ENCODE peak calls at places on chromosomes 5 and 9, in six cellular contexts. M is left lung, Z is kidney epithelial cell, I is AG10803, D is heart right ventricle, T is MM.1S. R is an unnamed sample.

GRCh38 chr5:50958852-50959457 is 292.5 kb downstream of the PARP8 start:
- DNase-seq in M (no peak), I (peak), Z (no peak), D (no peak), T (peak), R (peak)

GRCh38 chr5:60844429-60844890 is 391 bp upstream of the ELOVL7 start:
- DNase-seq in D (no peak), M (no peak), I (no peak), T (no peak), Z (no peak), R (peak)

GRCh38 chr9:34321451-34321850 is 7.6 kb downstream of the KIF24 start:
- DNase-seq in T (no peak), I (no peak), D (no peak), M (no peak), Z (no peak), R (no peak)

GRCh38 chr5:1801061-1801953 is at the start of gene NDUFS6:
- DNase-seq in Z (no peak), T (peak), I (peak), D (peak), M (peak), R (peak)

GRCh38 chr5:127898551-127899213 is 184.9 kb upstream of the SLC12A2 start:
- DNase-seq in M (no peak), I (no peak), D (no peak), T (no peak), Z (no peak), R (no peak)

GRCh38 chr5:73450672-73451217 is 2.2 kb upstream of the FOXD1 start:
- DNase-seq in T (no peak), I (no peak), M (no peak), Z (no peak), D (no peak), R (no peak)

GRCh38 chr5:172830876-172831662 is 3.0 kb upstream of the ERGIC1 start:
- DNase-seq in Z (no peak), D (no peak), I (peak), M (no peak), T (no peak), R (no peak)

GRCh38 chr9:105039180-105039799 is 111.3 kb upstream of the ABCA1 start:
- DNase-seq in I (no peak), M (no peak), Z (no peak), D (no peak), T (peak), R (no peak)

GRCh38 chr5:132376694-132377641 is 7.5 kb downstream of the SLC22A5 start:
- DNase-seq in M (no peak), T (no peak), Z (no peak), D (no peak), I (no peak), R (no peak)

GRCh38 chr5:75324791-75325190 is 12.2 kb upstream of the HMGCR start:
- DNase-seq in M (no peak), D (no peak), I (no peak), T (no peak), Z (no peak), R (peak)

GRCh38 chr5:34562791-34563190 is 93.3 kb upstream of the RAI14 start:
- DNase-seq in Z (no peak), D (no peak), I (no peak), T (no peak), M (no peak), R (no peak)

GRCh38 chr9:36499156-36499886 is 73.4 kb upstream of the MELK start:
- DNase-seq in T (no peak), Z (no peak), I (no peak), D (no peak), M (no peak), R (no peak)

GRCh38 chr9:70593241-70593640 is 178.8 kb upstream of the KLF9 start:
- DNase-seq in D (no peak), I (no peak), M (no peak), Z (no peak), T (no peak), R (no peak)

GRCh38 chr5:66415208-66415607 is 181.0 kb upstream of the MAST4 start:
- DNase-seq in M (no peak), I (no peak), Z (no peak), T (no peak), D (no peak), R (no peak)

GRCh38 chr5:151651997-151652645 is 34.6 kb downstream of the SPARC start:
- DNase-seq in D (peak), M (peak), I (peak), Z (no peak), T (peak), R (peak)

GRCh38 chr5:119356384-119357188 is 767 bp downstream of the TNFAIP8 start:
- DNase-seq in M (no peak), I (no peak), D (no peak), Z (no peak), T (no peak), R (no peak)

GRCh38 chr5:52269853-52270252 is 517.9 kb upstream of the ITGA1 start:
- DNase-seq in I (no peak), Z (no peak), M (no peak), T (peak), D (no peak), R (no peak)

GRCh38 chr5:177468329-177469058 is 4.9 kb downstream of the DBN1 start:
- DNase-seq in Z (no peak), D (no peak), I (peak), M (no peak), T (no peak), R (no peak)

GRCh38 chr9:113361304-113362018 is 12.1 kb downstream of the BSPRY start:
- DNase-seq in D (no peak), M (no peak), Z (no peak), T (no peak), I (peak), R (no peak)

GRCh38 chr5:82105457-82105856 is 133.6 kb downstream of the ATG10 start:
- DNase-seq in D (no peak), M (no peak), I (no peak), T (no peak), Z (no peak), R (no peak)

GRCh38 chr9:38054653-38055052 is 14.4 kb downstream of the SHB start:
- DNase-seq in D (no peak), I (no peak), Z (no peak), T (no peak), M (no peak), R (no peak)

GRCh38 chr5:134252671-134253070 is 26.8 kb upstream of the PPP2CA start:
- DNase-seq in T (no peak), Z (peak), I (peak), D (no peak), M (no peak), R (no peak)

GRCh38 chr9:124452326-124452725 is 2.1 kb downstream of the ADGRD2 start:
- DNase-seq in I (no peak), M (peak), D (no peak), Z (no peak), T (no peak), R (peak)

GRCh38 chr5:133163839-133164238 is 112.0 kb downstream of the HSPA4 start:
- DNase-seq in M (no peak), Z (no peak), D (no peak), I (no peak), T (no peak), R (no peak)

GRCh38 chr5:178130576-178131445 is at the start of gene RMND5B:
- DNase-seq in D (peak), I (peak), T (peak), Z (no peak), M (peak), R (peak)

GRCh38 chr9:99505915-99506314 is 283.8 kb downstream of the SEC61B start:
- DNase-seq in M (no peak), Z (no peak), D (no peak), I (no peak), T (no peak), R (no peak)

DNA sequence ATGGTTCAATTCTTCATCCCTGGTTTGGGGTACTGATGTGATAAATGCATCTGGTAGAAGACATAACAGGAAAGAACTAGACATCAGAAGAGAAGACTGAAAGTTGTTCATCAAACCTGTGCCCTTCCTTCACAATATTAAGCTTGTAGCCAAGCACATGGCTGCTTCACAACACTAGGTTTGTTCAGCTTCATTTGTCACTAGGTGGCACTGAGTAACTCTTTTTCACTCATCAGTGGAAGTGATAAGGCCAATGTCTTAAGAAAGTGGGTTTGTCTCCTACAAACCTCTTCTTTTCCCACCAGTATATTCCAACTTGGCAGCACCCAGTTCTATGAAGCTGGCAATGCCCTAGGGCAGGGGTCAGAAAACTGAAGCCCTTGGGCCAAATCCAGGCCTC is 26.9 kb downstream of the ZNF484 start:
- DNase-seq in I (no peak), Z (no peak), D (no peak), T (no peak), M (no peak), R (no peak)
- TF ChIP-seq CTCF in I (no peak), Z (no peak), D (no peak), T (peak), M (no peak), R (no peak)

GRCh38 chr5:105501315-105501714 is 1938.7 kb upstream of the NUDT12 start:
- DNase-seq in Z (no peak), I (no peak), M (no peak), T (no peak), D (no peak), R (no peak)

GRCh38 chr5:105508519-105508918 is 1945.9 kb upstream of the NUDT12 start:
- DNase-seq in M (no peak), I (no peak), D (no peak), T (no peak), Z (peak), R (no peak)

GRCh38 chr5:105503950-105504349 is 1941.4 kb upstream of the NUDT12 start:
- DNase-seq in M (no peak), Z (no peak), I (no peak), D (no peak), T (no peak), R (no peak)

GRCh38 chr5:105506692-105507277 is 1944.2 kb upstream of the NUDT12 start:
- DNase-seq in I (no peak), D (no peak), T (peak), M (no peak), Z (no peak), R (no peak)
- TF ChIP-seq CTCF in I (no peak), D (no peak), T (peak), M (no peak), Z (peak), R (no peak)

GRCh38 chr5:42583322-42583721 is 160.1 kb downstream of the GHR start:
- DNase-seq in M (no peak), Z (peak), I (peak), T (peak), D (peak), R (peak)
- TF ChIP-seq CTCF in M (peak), Z (peak), I (peak), T (peak), D (peak), R (peak)

DNA sequence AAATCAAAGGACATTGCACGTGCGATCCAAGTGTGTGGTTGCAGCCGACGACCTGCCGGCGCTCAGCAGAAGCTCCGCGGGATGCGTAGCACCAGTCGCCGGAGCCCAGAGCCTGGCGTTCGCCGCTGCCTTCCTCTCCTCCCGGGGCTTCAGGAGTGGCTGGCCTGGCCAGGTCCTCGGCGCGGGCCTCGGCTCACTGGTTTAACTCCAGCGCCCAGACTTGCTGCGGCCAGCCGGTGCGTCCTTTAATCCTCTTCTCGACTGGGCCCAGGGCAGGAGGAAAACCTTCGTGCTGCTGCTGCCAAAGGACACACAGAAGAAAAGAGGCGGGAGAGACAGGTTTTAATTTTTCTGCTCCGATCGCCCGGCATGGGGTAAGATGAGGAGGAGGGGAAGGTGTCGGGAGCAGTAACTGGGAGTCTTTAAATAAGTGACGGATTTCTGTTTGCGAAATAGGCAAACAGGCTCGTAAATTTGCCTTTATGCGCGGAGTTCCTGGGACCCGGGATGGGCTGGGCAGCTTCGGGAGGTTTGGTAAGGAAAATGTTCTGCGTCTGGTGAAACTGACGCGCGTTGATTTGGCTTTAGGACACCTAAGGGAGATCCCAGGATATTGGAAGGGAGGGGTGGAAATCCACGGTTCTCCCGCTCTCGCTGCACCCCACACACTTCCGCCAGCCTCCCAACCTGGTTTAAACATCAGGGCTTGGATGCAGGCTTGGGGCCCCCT is 2.2 kb downstream of the HAND1 start:
- DNase-seq in D (no peak), I (no peak), T (no peak), Z (no peak), M (no peak), R (no peak)
- TF ChIP-seq CTCF in D (no peak), I (no peak), T (no peak), Z (no peak), M (no peak), R (no peak)

GRCh38 chr9:21965401-21965951 is 28.7 kb downstream of the CDKN2A start:
- DNase-seq in M (peak), D (no peak), Z (no peak), T (no peak), I (peak), R (peak)
- TF ChIP-seq CTCF in M (no peak), D (no peak), Z (peak), T (peak), I (peak), R (peak)

DNA sequence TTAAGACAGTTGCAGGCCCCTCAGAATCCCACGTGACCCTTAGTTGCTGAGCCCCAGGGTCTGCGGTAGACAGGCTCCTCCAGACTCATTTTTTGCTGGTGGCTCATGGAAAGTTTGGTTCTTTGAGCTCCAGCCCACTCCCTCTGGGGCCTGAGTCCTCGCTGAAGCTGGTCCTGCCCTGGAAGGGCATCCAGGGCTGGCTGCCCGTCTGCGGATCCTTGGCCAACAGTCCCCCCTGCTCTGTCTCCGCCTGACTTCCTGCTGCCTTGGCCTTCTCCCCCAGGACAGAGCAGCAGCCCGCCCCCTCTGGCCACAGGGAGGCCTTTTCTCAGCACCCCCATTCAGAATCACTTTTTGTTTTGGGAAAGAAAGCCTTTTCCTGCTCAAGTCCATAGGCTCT is 24.4 kb downstream of the SLC6A7 start:
- DNase-seq in Z (no peak), T (no peak), M (peak), I (peak), D (peak), R (no peak)
- TF ChIP-seq CTCF in Z (no peak), T (no peak), M (no peak), I (peak), D (no peak), R (no peak)

DNA sequence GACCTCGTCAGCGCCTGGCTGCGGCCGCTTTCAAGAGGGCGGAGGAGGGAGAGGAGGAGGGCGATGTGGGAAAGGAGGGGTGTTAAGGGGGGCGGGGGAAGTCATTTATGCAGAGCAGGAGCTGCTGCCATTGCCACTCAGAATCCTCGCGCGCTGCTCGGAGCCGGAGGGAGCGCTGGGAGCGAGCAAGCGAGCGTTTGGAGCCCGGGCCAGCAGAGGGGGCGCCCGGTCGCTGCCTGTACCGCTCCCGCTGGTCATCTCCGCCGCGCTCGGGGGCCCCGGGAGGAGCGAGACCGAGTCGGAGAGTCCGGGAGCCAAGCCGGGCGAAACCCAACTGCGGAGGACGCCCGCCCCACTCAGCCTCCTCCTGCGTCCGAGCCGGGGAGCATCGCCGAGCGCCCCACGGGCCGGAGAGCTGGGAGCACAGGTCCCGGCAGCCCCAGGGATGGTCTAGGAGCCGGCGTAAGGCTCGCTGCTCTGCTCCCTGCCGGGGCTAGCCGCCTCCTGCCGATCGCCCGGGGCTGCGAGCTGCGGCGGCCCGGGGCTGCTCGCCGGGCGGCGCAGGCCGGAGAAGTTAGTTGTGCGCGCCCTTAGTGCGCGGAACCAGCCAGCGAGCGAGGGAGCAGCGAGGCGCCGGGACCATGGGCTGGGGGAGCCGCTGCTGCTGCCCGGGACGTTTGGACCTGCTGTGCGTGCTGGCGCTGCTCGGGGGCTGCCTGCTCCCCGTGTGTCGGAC is at the start of gene PCSK5:
- DNase-seq in I (peak), D (peak), Z (peak), M (peak), T (peak), R (peak)
- TF ChIP-seq CTCF in I (no peak), D (no peak), Z (peak), M (no peak), T (peak), R (no peak)

GRCh38 chr9:87167161-87167560 is 219.9 kb upstream of the GAS1 start:
- DNase-seq in M (no peak), D (no peak), Z (no peak), T (no peak), I (peak), R (no peak)
- TF ChIP-seq CTCF in M (no peak), D (no peak), Z (no peak), T (no peak), I (peak), R (no peak)

GRCh38 chr9:132236662-132237311 is 74.9 kb downstream of the NTNG2 start:
- DNase-seq in T (no peak), I (no peak), Z (no peak), D (no peak), M (peak), R (no peak)
- TF ChIP-seq CTCF in T (no peak), I (no peak), Z (no peak), D (peak), M (peak), R (no peak)

GRCh38 chr5:93620487-93621339 is 37.7 kb downstream of the NR2F1 start:
- DNase-seq in M (peak), D (peak), Z (no peak), T (peak), I (peak), R (peak)
- TF ChIP-seq CTCF in M (peak), D (no peak), Z (no peak), T (peak), I (no peak), R (peak)